ENCODE peak calls at places on chromosomes 7 and 10, in seven cellular contexts. L is cardiac fibroblast; G is heart right ventricle; V is G401; X is CD4-positive, CD25-positive, alpha-beta regulatory T cell; Z is memory B cell; K is head of caudate nucleus. F is an unnamed sample.

GRCh38 chr10:16545126-16545736 is 23.6 kb upstream of the C1QL3 start:
- DNase-seq in L (peak; percentile 61), G (no peak), V (peak; percentile 79), X (no peak), Z (no peak), K (no peak), F (peak; percentile 65)

GRCh38 chr10:17802350-17802749 is 6.8 kb upstream of the MRC1 start:
- DNase-seq in L (no peak), G (no peak), V (no peak), X (no peak), Z (no peak), K (no peak), F (no peak)

GRCh38 chr10:61792921-61793320 is 108.6 kb upstream of the ARID5B start:
- DNase-seq in L (no peak), G (no peak), V (no peak), X (no peak), Z (no peak), K (no peak), F (no peak)

GRCh38 chr7:128830231-128831177 is at the start of gene FLNC:
- DNase-seq in L (peak; percentile 73), G (peak; percentile 70), V (no peak), X (no peak), Z (peak; percentile 54), K (no peak), F (no peak)

GRCh38 chr7:36015733-36016132 is 137.3 kb upstream of the EEPD1 start:
- DNase-seq in L (no peak), G (no peak), V (no peak), X (no peak), Z (no peak), K (no peak), F (no peak)

GRCh38 chr7:143373255-143373794 is 7.8 kb upstream of the ZYX start:
- DNase-seq in L (no peak), G (no peak), V (no peak), X (no peak), Z (no peak), K (no peak), F (no peak)

GRCh38 chr7:30473903-30474302 is 4.7 kb downstream of the NOD1 start:
- DNase-seq in L (no peak), G (no peak), V (no peak), X (no peak), Z (no peak), K (no peak), F (no peak)

GRCh38 chr10:87551324-87551723 is 46.6 kb downstream of the MINPP1 start:
- DNase-seq in L (no peak), G (no peak), V (no peak), X (no peak), Z (no peak), K (no peak), F (no peak)